ENCODE peak calls at places on chromosomes 1 and 21, in four cellular contexts. S, G, I and W are unnamed samples.

GRCh38 chr1:226223786-226224244 is 351 bp downstream of the MIXL1 start:
- DNase-seq in G (no peak), I (no peak), S (no peak), W (peak; percentile 44)

GRCh38 chr21:38917045-38917774 is 111.5 kb downstream of the ETS2 start:
- DNase-seq in G (no peak), S (no peak), I (no peak), W (no peak)

GRCh38 chr1:209805875-209806760 is at the start of gene IRF6:
- DNase-seq in I (peak; percentile 62), S (no peak), G (peak; percentile 91), W (peak; percentile 79)

GRCh38 chr21:14353712-14354111 is 29.2 kb downstream of the HSPA13 start:
- DNase-seq in G (no peak), I (no peak), S (no peak), W (no peak)

GRCh38 chr1:168987923-168988322 is 118.6 kb upstream of the ATP1B1 start:
- DNase-seq in G (no peak), I (no peak), S (no peak), W (no peak)

GRCh38 chr1:23619299-23620188 is 60.2 kb upstream of the ID3 start:
- DNase-seq in I (no peak), G (no peak), S (no peak), W (peak; percentile 91)

GRCh38 chr1:34053660-34054059 is 111.4 kb downstream of the CSMD2 start:
- DNase-seq in S (no peak), I (no peak), G (no peak), W (no peak)

GRCh38 chr1:180042994-180043622 is 88.5 kb downstream of the CEP350 start:
- DNase-seq in I (peak; percentile 59), G (no peak), S (peak; percentile 34), W (no peak)

GRCh38 chr1:87273291-87273690 is 55.4 kb upstream of the LMO4 start:
- DNase-seq in G (no peak), S (no peak), I (no peak), W (no peak)

GRCh38 chr21:25638634-25639166 is 358 bp upstream of the JAM2 start:
- DNase-seq in G (no peak), S (no peak), I (peak; percentile 27), W (no peak)

GRCh38 chr21:41350436-41351155 is 11.2 kb upstream of the MX2 start:
- DNase-seq in I (no peak), G (no peak), S (no peak), W (no peak)

GRCh38 chr1:53627031-53627430 is 111.9 kb downstream of the GLIS1 start:
- DNase-seq in I (no peak), G (no peak), S (no peak), W (no peak)

GRCh38 chr1:183517401-183517800 is 45.1 kb downstream of the SMG7 start:
- DNase-seq in I (no peak), G (no peak), S (no peak), W (no peak)

GRCh38 chr1:228062812-228063211 is 19.7 kb upstream of the ARF1 start:
- DNase-seq in I (no peak), G (no peak), S (no peak), W (no peak)

DNA sequence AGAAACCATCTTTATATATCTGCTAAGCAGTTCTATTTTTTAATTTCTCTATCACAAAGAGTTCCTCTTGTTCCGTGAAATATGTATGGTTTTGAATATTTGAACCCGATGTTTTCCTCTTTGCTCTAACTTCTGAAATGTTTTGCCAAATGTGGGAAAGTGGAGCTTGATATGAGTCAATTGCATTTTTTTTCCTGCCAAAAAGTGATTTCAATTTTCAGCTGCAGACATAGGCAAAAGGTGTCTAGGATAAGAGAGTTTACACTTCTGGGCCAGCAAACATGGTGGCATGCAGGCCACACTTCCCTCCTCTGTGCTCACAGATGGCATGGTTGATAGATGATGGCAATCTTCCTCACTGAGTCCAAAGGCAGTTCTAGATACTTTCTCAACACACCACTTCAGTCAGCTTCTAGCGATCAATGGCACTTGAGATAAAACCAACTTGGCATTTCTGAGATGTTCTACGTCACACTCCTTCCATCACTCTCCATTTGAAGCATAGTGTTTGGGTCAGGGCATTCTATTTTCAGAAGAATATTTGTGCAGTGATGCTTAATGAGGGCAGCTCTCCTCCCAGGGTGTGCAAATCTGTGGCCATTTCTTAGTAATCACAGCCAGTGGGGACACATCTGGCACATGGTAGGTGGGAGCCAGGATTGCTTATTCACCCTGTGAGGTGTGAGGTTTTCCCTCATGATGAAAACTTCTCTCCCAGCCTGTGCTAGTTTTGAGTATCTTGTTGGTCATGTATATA is 54.4 kb upstream of the SCAF4 start:
- DNase-seq in S (no peak), G (no peak), I (no peak), W (no peak)
- TF ChIP-seq CTCF in S (no peak), G (no peak), I (no peak), W (peak; percentile 75)

GRCh38 chr1:231170875-231171274 is 9.0 kb downstream of the TRIM67 start:
- DNase-seq in I (no peak), G (no peak), S (no peak), W (no peak)
- TF ChIP-seq CTCF in I (no peak), G (no peak), S (no peak), W (peak; percentile 15)

GRCh38 chr1:95287078-95287477 is 53.1 kb downstream of the RWDD3 start:
- DNase-seq in S (no peak), G (no peak), I (no peak), W (peak; percentile 2)
- TF ChIP-seq CTCF in S (no peak), G (no peak), I (no peak), W (no peak)

DNA sequence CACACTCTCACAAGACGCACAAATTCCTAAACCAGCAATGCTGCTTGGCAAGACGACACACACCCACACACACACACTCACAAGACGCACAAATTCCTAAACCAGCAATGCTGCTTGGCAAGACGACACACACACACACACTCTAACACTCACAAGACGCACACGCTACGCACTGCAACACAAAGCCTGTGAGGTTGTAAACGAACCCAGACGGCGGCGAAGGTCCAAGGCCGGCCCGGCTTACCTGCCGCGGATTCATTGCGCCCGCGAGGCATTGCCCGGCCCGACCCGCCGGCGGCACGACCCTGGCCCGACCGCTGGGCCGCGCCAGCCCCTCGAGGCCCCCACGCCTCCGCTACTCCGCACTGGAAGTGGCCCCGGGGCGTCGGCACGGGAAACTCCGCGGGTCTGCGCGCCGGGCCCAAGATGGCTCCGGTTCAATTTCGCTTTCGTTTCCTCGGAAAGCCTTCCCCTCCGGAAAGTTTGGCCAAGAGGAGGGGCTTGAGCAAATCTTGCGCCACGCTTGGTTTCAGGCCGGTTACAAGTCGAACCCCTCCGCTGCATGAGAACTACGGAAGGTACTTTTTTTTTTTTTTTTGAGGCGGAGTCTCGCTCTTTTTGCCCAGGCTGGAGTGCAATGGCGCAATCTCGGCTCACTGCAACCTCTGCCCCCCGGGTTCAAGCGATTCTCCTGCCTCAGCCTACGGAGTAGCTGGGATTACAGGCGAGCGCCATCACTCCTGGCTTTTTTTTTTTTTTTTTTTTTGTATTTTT is at the start of gene ADAR:
- DNase-seq in S (peak; percentile 98), I (peak; percentile 99), G (peak; percentile 91), W (peak; percentile 95)
- TF ChIP-seq CTCF in S (no peak), I (no peak), G (no peak), W (no peak)